ENCODE peak calls at places on chromosomes 12 and 14, in eight cellular contexts. J, A, E, C, F, P, V and D are unnamed samples.

GRCh38 chr14:105187116-105187515 is 6.0 kb upstream of the NUDT14 start:
- DNase-seq in J (no peak), A (no peak), E (no peak), C (no peak), F (no peak), P (no peak), V (no peak), D (no peak)

GRCh38 chr12:132560421-132560830 is 50.0 kb downstream of the LRCOL1 start:
- DNase-seq in J (peak), A (no peak), E (no peak), C (peak), F (no peak), P (no peak), V (peak), D (no peak)

GRCh38 chr12:98752726-98753125 is 107.6 kb downstream of the APAF1 start:
- DNase-seq in J (no peak), A (no peak), E (peak), C (peak), F (no peak), P (no peak), V (no peak), D (no peak)

GRCh38 chr12:52926596-52927241 is 21.8 kb upstream of the KRT8 start:
- DNase-seq in J (no peak), A (no peak), E (no peak), C (no peak), F (no peak), P (no peak), V (no peak), D (no peak)

GRCh38 chr14:76715102-76715926 is 46.0 kb upstream of the VASH1 start:
- DNase-seq in J (no peak), A (no peak), E (peak), C (no peak), F (no peak), P (peak), V (no peak), D (no peak)

GRCh38 chr14:49919825-49920224 is 26.9 kb downstream of the ARF6 start:
- DNase-seq in J (no peak), A (no peak), E (no peak), C (no peak), F (no peak), P (no peak), V (no peak), D (no peak)

GRCh38 chr14:50864237-50864636 is 7.6 kb upstream of the ABHD12B start:
- DNase-seq in J (no peak), A (no peak), E (no peak), C (no peak), F (no peak), P (no peak), V (no peak), D (no peak)

GRCh38 chr14:100398044-100398443 is 74.9 kb downstream of the SLC25A47 start:
- DNase-seq in J (no peak), A (no peak), E (no peak), C (no peak), F (no peak), P (no peak), V (peak), D (no peak)

GRCh38 chr14:36553650-36554260 is 28.7 kb downstream of the NKX2-8 start:
- DNase-seq in J (peak), A (no peak), E (peak), C (peak), F (no peak), P (peak), V (peak), D (peak)

GRCh38 chr12:104667139-104667538 is 210.4 kb downstream of the CHST11 start:
- DNase-seq in J (no peak), A (no peak), E (peak), C (peak), F (no peak), P (no peak), V (no peak), D (no peak)